ENCODE peak calls at places on chromosomes 12 and 14, in nine cellular contexts. One of them, this sample, is unnamed.

GRCh38 chr14:62759796-62760195 is 285.5 kb downstream of the KCNH5 start:
- DNase-seq in fibroblast of lung: no peak
- DNase-seq in lower lobe of right lung: no peak
- DNase-seq in gastrocnemius medialis: no peak
- DNase-seq in WERI-Rb-1: no peak
- DNase-seq in aorta: no peak
- DNase-seq in GM23248: no peak
- DNase-seq in tibial nerve: no peak
- DNase-seq in lung: no peak
- DNase-seq in this sample: no peak

GRCh38 chr12:82398883-82399282 is 40.6 kb downstream of the METTL25 start:
- DNase-seq in lung: no peak
- DNase-seq in lower lobe of right lung: no peak
- DNase-seq in GM23248: no peak
- DNase-seq in WERI-Rb-1: no peak
- DNase-seq in aorta: no peak
- DNase-seq in tibial nerve: no peak
- DNase-seq in fibroblast of lung: no peak
- DNase-seq in gastrocnemius medialis: no peak
- DNase-seq in this sample: no peak

GRCh38 chr14:24680516-24680915 is 46.5 kb upstream of the GZMB start:
- DNase-seq in tibial nerve: no peak
- DNase-seq in GM23248: no peak
- DNase-seq in fibroblast of lung: no peak
- DNase-seq in lower lobe of right lung: no peak
- DNase-seq in aorta: no peak
- DNase-seq in WERI-Rb-1: no peak
- DNase-seq in lung: no peak
- DNase-seq in gastrocnemius medialis: no peak
- DNase-seq in this sample: no peak

GRCh38 chr14:75993567-75994041 is 8.0 kb downstream of the IFT43 start:
- DNase-seq in GM23248: no peak
- DNase-seq in lung: no peak
- DNase-seq in gastrocnemius medialis: no peak
- DNase-seq in aorta: no peak
- DNase-seq in WERI-Rb-1: no peak
- DNase-seq in fibroblast of lung: no peak
- DNase-seq in tibial nerve: no peak
- DNase-seq in lower lobe of right lung: no peak
- DNase-seq in this sample: no peak

GRCh38 chr14:98296895-98297294 is 975.1 kb downstream of the BCL11B start:
- DNase-seq in fibroblast of lung: no peak
- DNase-seq in WERI-Rb-1: no peak
- DNase-seq in GM23248: no peak
- DNase-seq in lung: no peak
- DNase-seq in lower lobe of right lung: no peak
- DNase-seq in gastrocnemius medialis: no peak
- DNase-seq in tibial nerve: no peak
- DNase-seq in aorta: no peak
- DNase-seq in this sample: no peak

GRCh38 chr12:110266980-110267620 is 13.9 kb upstream of the ATP2A2 start:
- DNase-seq in fibroblast of lung: peak; percentile 65
- DNase-seq in lower lobe of right lung: no peak
- DNase-seq in gastrocnemius medialis: peak; percentile 36
- DNase-seq in lung: no peak
- DNase-seq in GM23248: peak; percentile 88
- DNase-seq in tibial nerve: no peak
- DNase-seq in aorta: no peak
- DNase-seq in WERI-Rb-1: peak; percentile 44
- DNase-seq in this sample: peak; percentile 77

GRCh38 chr12:116133609-116134214 is 143.8 kb downstream of the MED13L start:
- DNase-seq in gastrocnemius medialis: no peak
- DNase-seq in fibroblast of lung: no peak
- DNase-seq in lung: no peak
- DNase-seq in WERI-Rb-1: no peak
- DNase-seq in GM23248: no peak
- DNase-seq in lower lobe of right lung: no peak
- DNase-seq in tibial nerve: no peak
- DNase-seq in aorta: no peak
- DNase-seq in this sample: no peak

GRCh38 chr12:18580286-18580685 is 157.5 kb downstream of the PLCZ1 start:
- DNase-seq in lower lobe of right lung: no peak
- DNase-seq in GM23248: peak; percentile 23
- DNase-seq in aorta: no peak
- DNase-seq in lung: no peak
- DNase-seq in fibroblast of lung: peak; percentile 85
- DNase-seq in gastrocnemius medialis: no peak
- DNase-seq in WERI-Rb-1: no peak
- DNase-seq in tibial nerve: no peak
- DNase-seq in this sample: no peak

GRCh38 chr14:96268426-96269358 is 12.7 kb downstream of the BDKRB1 start:
- DNase-seq in tibial nerve: peak; percentile 32
- DNase-seq in WERI-Rb-1: peak; percentile 14
- DNase-seq in fibroblast of lung: peak; percentile 96
- DNase-seq in gastrocnemius medialis: no peak
- DNase-seq in aorta: peak; percentile 83
- DNase-seq in lower lobe of right lung: no peak
- DNase-seq in GM23248: peak; percentile 99
- DNase-seq in lung: no peak
- DNase-seq in this sample: peak; percentile 81

GRCh38 chr12:14710632-14711324 is 14.4 kb upstream of the GUCY2C start:
- DNase-seq in gastrocnemius medialis: no peak
- DNase-seq in WERI-Rb-1: no peak
- DNase-seq in lung: no peak
- DNase-seq in GM23248: no peak
- DNase-seq in lower lobe of right lung: no peak
- DNase-seq in aorta: no peak
- DNase-seq in fibroblast of lung: no peak
- DNase-seq in tibial nerve: no peak
- DNase-seq in this sample: no peak

GRCh38 chr14:33904609-33905008 is 46.3 kb downstream of the EGLN3 start:
- DNase-seq in fibroblast of lung: no peak
- DNase-seq in GM23248: no peak
- DNase-seq in gastrocnemius medialis: no peak
- DNase-seq in WERI-Rb-1: no peak
- DNase-seq in tibial nerve: no peak
- DNase-seq in lower lobe of right lung: no peak
- DNase-seq in lung: no peak
- DNase-seq in aorta: no peak
- DNase-seq in this sample: no peak

GRCh38 chr14:33909380-33910084 is 41.3 kb downstream of the EGLN3 start:
- DNase-seq in tibial nerve: no peak
- DNase-seq in gastrocnemius medialis: no peak
- DNase-seq in lung: no peak
- DNase-seq in GM23248: no peak
- DNase-seq in WERI-Rb-1: no peak
- DNase-seq in fibroblast of lung: no peak
- DNase-seq in lower lobe of right lung: no peak
- DNase-seq in aorta: no peak
- DNase-seq in this sample: no peak

GRCh38 chr14:33908540-33909223 is 42.2 kb downstream of the EGLN3 start:
- DNase-seq in gastrocnemius medialis: no peak
- DNase-seq in lower lobe of right lung: no peak
- DNase-seq in fibroblast of lung: no peak
- DNase-seq in GM23248: no peak
- DNase-seq in aorta: no peak
- DNase-seq in tibial nerve: no peak
- DNase-seq in lung: no peak
- DNase-seq in WERI-Rb-1: no peak
- DNase-seq in this sample: peak; percentile 16

GRCh38 chr14:33903369-33903768 is 47.5 kb downstream of the EGLN3 start:
- DNase-seq in tibial nerve: no peak
- DNase-seq in lung: no peak
- DNase-seq in gastrocnemius medialis: no peak
- DNase-seq in fibroblast of lung: no peak
- DNase-seq in GM23248: no peak
- DNase-seq in lower lobe of right lung: no peak
- DNase-seq in aorta: no peak
- DNase-seq in WERI-Rb-1: no peak
- DNase-seq in this sample: no peak

GRCh38 chr14:33906968-33907367 is 43.9 kb downstream of the EGLN3 start:
- DNase-seq in WERI-Rb-1: no peak
- DNase-seq in aorta: no peak
- DNase-seq in lower lobe of right lung: no peak
- DNase-seq in fibroblast of lung: no peak
- DNase-seq in lung: no peak
- DNase-seq in gastrocnemius medialis: no peak
- DNase-seq in GM23248: no peak
- DNase-seq in tibial nerve: no peak
- DNase-seq in this sample: no peak
- H3K27me3 ChIP-seq in WERI-Rb-1: no peaks in the 10 kb centered on the region
- H3K27me3 ChIP-seq in aorta: no peaks in the 10 kb centered on the region
- H3K27me3 ChIP-seq in lower lobe of right lung: no peaks in the 10 kb centered on the region
- H3K27me3 ChIP-seq in fibroblast of lung: no peaks in the 10 kb centered on the region
- H3K27me3 ChIP-seq in lung: no peaks in the 10 kb centered on the region
- H3K27me3 ChIP-seq in gastrocnemius medialis: no peaks in the 10 kb centered on the region
- H3K27me3 ChIP-seq in GM23248: peaks cover 49% of the 10 kb centered on the region
- H3K27me3 ChIP-seq in tibial nerve: no peaks in the 10 kb centered on the region
- H3K27me3 ChIP-seq in this sample: peaks cover 22% of the 10 kb centered on the region

GRCh38 chr14:32939254-32940065 is 781 bp downstream of the NPAS3 start:
- DNase-seq in WERI-Rb-1: peak; percentile 75
- DNase-seq in lung: peak; percentile 43
- DNase-seq in lower lobe of right lung: peak; percentile 58
- DNase-seq in GM23248: peak; percentile 86
- DNase-seq in tibial nerve: peak; percentile 55
- DNase-seq in aorta: peak; percentile 94
- DNase-seq in fibroblast of lung: peak; percentile 54
- DNase-seq in gastrocnemius medialis: peak; percentile 63
- DNase-seq in this sample: peak; percentile 63
- H3K27me3 ChIP-seq in WERI-Rb-1: peaks cover 30% of the 10 kb centered on the region
- H3K27me3 ChIP-seq in lung: peaks cover 10% of the 10 kb centered on the region
- H3K27me3 ChIP-seq in lower lobe of right lung: peaks cover 53% of the 10 kb centered on the region
- H3K27me3 ChIP-seq in GM23248: peaks cover 25% of the 10 kb centered on the region
- H3K27me3 ChIP-seq in tibial nerve: no peaks in the 10 kb centered on the region
- H3K27me3 ChIP-seq in aorta: no peaks in the 10 kb centered on the region
- H3K27me3 ChIP-seq in fibroblast of lung: peaks cover 24% of the 10 kb centered on the region
- H3K27me3 ChIP-seq in gastrocnemius medialis: peaks cover 34% of the 10 kb centered on the region
- H3K27me3 ChIP-seq in this sample: peaks cover 29% of the 10 kb centered on the region

GRCh38 chr12:48199784-48200198 is 3.3 kb downstream of the OR10AD1 start:
- DNase-seq in tibial nerve: no peak
- DNase-seq in lower lobe of right lung: no peak
- DNase-seq in lung: no peak
- DNase-seq in gastrocnemius medialis: no peak
- DNase-seq in GM23248: peak; percentile 37
- DNase-seq in fibroblast of lung: peak; percentile 62
- DNase-seq in WERI-Rb-1: no peak
- DNase-seq in aorta: no peak
- DNase-seq in this sample: peak; percentile 11

GRCh38 chr12:48202766-48203165 is 326 bp downstream of the OR10AD1 start:
- DNase-seq in aorta: no peak
- DNase-seq in GM23248: no peak
- DNase-seq in tibial nerve: no peak
- DNase-seq in lower lobe of right lung: no peak
- DNase-seq in lung: no peak
- DNase-seq in gastrocnemius medialis: no peak
- DNase-seq in WERI-Rb-1: no peak
- DNase-seq in fibroblast of lung: no peak
- DNase-seq in this sample: no peak

GRCh38 chr12:48203192-48203591 is at the start of gene OR10AD1:
- DNase-seq in gastrocnemius medialis: no peak
- DNase-seq in aorta: no peak
- DNase-seq in GM23248: no peak
- DNase-seq in WERI-Rb-1: no peak
- DNase-seq in lower lobe of right lung: no peak
- DNase-seq in fibroblast of lung: no peak
- DNase-seq in tibial nerve: no peak
- DNase-seq in lung: no peak
- DNase-seq in this sample: no peak

GRCh38 chr12:48201516-48201915 is 1.6 kb downstream of the OR10AD1 start:
- DNase-seq in WERI-Rb-1: no peak
- DNase-seq in aorta: no peak
- DNase-seq in lung: no peak
- DNase-seq in gastrocnemius medialis: no peak
- DNase-seq in tibial nerve: no peak
- DNase-seq in lower lobe of right lung: no peak
- DNase-seq in fibroblast of lung: no peak
- DNase-seq in GM23248: no peak
- DNase-seq in this sample: no peak

DNA sequence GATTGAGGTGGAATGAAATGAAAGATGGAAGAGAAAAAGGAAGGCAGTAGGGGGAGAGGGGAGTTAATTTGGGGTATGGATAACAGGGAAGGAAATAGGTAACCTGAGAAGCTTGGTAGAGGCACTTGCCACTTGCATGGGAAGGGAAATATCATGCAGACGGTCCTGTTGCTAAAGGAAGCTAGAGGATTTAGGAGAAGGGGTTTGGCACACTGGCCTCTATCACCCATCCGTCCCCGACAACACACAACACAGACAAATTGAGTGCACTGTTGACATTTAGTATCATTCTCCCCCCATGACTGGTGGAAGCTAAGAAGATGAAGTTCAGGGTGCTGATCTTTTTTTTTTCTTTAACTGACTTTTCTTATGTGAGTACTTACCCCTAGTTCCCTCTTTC is 2.0 kb downstream of the OR10AD1 start:
- DNase-seq in gastrocnemius medialis: no peak
- DNase-seq in lung: no peak
- DNase-seq in fibroblast of lung: no peak
- DNase-seq in GM23248: no peak
- DNase-seq in aorta: no peak
- DNase-seq in lower lobe of right lung: no peak
- DNase-seq in WERI-Rb-1: no peak
- DNase-seq in tibial nerve: no peak
- DNase-seq in this sample: no peak
- H3K27me3 ChIP-seq in gastrocnemius medialis: no peaks in the 10 kb centered on the region
- H3K27me3 ChIP-seq in lung: no peaks in the 10 kb centered on the region
- H3K27me3 ChIP-seq in fibroblast of lung: no peaks in the 10 kb centered on the region
- H3K27me3 ChIP-seq in GM23248: no peaks in the 10 kb centered on the region
- H3K27me3 ChIP-seq in aorta: no peaks in the 10 kb centered on the region
- H3K27me3 ChIP-seq in lower lobe of right lung: no peaks in the 10 kb centered on the region
- H3K27me3 ChIP-seq in WERI-Rb-1: peaks cover 44% of the 10 kb centered on the region
- H3K27me3 ChIP-seq in tibial nerve: no peaks in the 10 kb centered on the region
- H3K27me3 ChIP-seq in this sample: peaks cover 31% of the 10 kb centered on the region

GRCh38 chr14:30874120-30874998 is at the start of gene COCH:
- DNase-seq in GM23248: peak; percentile 16
- DNase-seq in fibroblast of lung: no peak
- DNase-seq in WERI-Rb-1: peak; percentile 47
- DNase-seq in tibial nerve: no peak
- DNase-seq in lung: no peak
- DNase-seq in aorta: peak; percentile 77
- DNase-seq in lower lobe of right lung: peak; percentile 47
- DNase-seq in gastrocnemius medialis: no peak
- DNase-seq in this sample: peak; percentile 45
- H3K27me3 ChIP-seq in GM23248: peaks cover 54% of the 10 kb centered on the region
- H3K27me3 ChIP-seq in fibroblast of lung: peaks cover 31% of the 10 kb centered on the region
- H3K27me3 ChIP-seq in WERI-Rb-1: no peaks in the 10 kb centered on the region
- H3K27me3 ChIP-seq in tibial nerve: no peaks in the 10 kb centered on the region
- H3K27me3 ChIP-seq in lung: no peaks in the 10 kb centered on the region
- H3K27me3 ChIP-seq in aorta: peaks cover 4% of the 10 kb centered on the region
- H3K27me3 ChIP-seq in lower lobe of right lung: peaks cover 60% of the 10 kb centered on the region
- H3K27me3 ChIP-seq in gastrocnemius medialis: peaks cover 53% of the 10 kb centered on the region
- H3K27me3 ChIP-seq in this sample: no peaks in the 10 kb centered on the region

This sample was measured in PC-3.